ENCODE peak calls at places on chromosomes 1 and 21, in ten cellular contexts. D is bronchial epithelial cell, X is astrocyte of the spinal cord, P is kidney epithelial cell, C is endothelial cell, J is neural progenitor cell, O is breast epithelium, H is SK-N-SH, W is Panc1, Y is transverse colon. Q is an unnamed sample.

GRCh38 chr21:37675202-37675801 is 241.0 kb downstream of the KCNJ6 start:
- DNase-seq in D (peak; percentile 17), X (peak; percentile 43), P (no peak), C (peak; percentile 77), J (peak; percentile 84), O (peak; percentile 59), H (peak; percentile 80), W (no peak), Y (peak; percentile 45), Q (no peak)

GRCh38 chr1:199007423-199007822 is 368.6 kb downstream of the PTPRC start:
- DNase-seq in D (peak; percentile 18), X (no peak), P (no peak), C (no peak), J (no peak), O (no peak), H (no peak), W (no peak), Y (no peak), Q (no peak)

GRCh38 chr1:177106614-177107365 is 57.7 kb downstream of the ASTN1 start:
- DNase-seq in D (no peak), X (no peak), P (no peak), C (no peak), J (no peak), O (no peak), H (no peak), W (no peak), Y (no peak), Q (no peak)

GRCh38 chr1:218665216-218665615 is 320.1 kb downstream of the TGFB2 start:
- DNase-seq in D (no peak), X (peak; percentile 84), P (no peak), C (no peak), J (no peak), O (no peak), H (no peak), W (no peak), Y (no peak), Q (no peak)

GRCh38 chr1:19436716-19437476 is 48.4 kb downstream of the CAPZB start:
- DNase-seq in D (peak; percentile 88), X (no peak), P (no peak), C (no peak), J (no peak), O (peak; percentile 73), H (no peak), W (no peak), Y (peak; percentile 86), Q (peak; percentile 15)

GRCh38 chr21:38712076-38712475 is 93.7 kb upstream of the ETS2 start:
- DNase-seq in D (peak; percentile 69), X (peak; percentile 41), P (peak; percentile 12), C (peak; percentile 44), J (peak; percentile 64), O (no peak), H (peak; percentile 36), W (peak; percentile 30), Y (peak; percentile 44), Q (no peak)

GRCh38 chr1:151980287-151981177 is 13.1 kb downstream of the S100A10 start:
- DNase-seq in D (peak; percentile 64), X (peak; percentile 88), P (no peak), C (no peak), J (no peak), O (no peak), H (no peak), W (no peak), Y (peak; percentile 37), Q (no peak)

GRCh38 chr1:63688302-63688701 is 85.5 kb upstream of the ROR1 start:
- DNase-seq in D (no peak), X (peak; percentile 59), P (no peak), C (no peak), J (no peak), O (no peak), H (no peak), W (no peak), Y (no peak), Q (no peak)

GRCh38 chr1:209457618-209458017 is 125.9 kb upstream of the CAMK1G start:
- DNase-seq in D (no peak), X (no peak), P (no peak), C (no peak), J (no peak), O (no peak), H (no peak), W (no peak), Y (no peak), Q (no peak)

GRCh38 chr1:14415396-14415795 is 183.1 kb upstream of the KAZN start:
- DNase-seq in D (no peak), X (no peak), P (no peak), C (peak; percentile 39), J (peak; percentile 50), O (no peak), H (peak; percentile 33), W (no peak), Y (no peak), Q (no peak)
- TF ChIP-seq CTCF in D (no peak), X (peak; percentile 23), P (peak; percentile 20), C (no peak), J (peak; percentile 53), O (no peak), H (no peak), W (peak; percentile 20), Y (no peak), Q (no peak)

DNA sequence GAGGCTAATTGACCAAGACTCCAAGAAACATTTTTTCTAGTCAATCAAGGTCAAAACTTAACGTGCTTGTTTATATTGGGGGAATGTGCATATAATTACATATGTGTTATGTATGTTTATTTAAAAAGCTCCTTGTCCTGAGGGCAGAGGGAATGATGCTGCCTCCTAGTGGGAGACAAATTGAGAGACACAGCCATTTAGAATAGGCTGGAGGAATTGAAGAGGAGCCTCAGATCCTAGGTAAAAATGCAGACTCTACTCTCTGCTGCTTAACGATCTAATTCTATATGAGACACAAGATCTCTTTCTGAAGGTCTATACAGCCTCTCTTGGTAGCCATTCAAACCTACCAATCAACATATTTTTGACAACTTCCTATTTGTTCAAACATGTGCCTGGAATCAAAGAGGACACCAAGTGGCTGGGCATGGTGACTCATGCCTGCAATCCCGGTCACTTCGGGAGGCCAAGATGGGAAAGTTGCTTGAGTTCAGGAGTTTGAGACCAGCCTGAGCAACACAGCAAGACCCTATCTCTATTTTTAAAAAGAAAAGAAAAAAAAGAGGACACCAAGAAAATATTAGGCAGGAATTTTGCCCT is 136.6 kb upstream of the ZNF648 start:
- DNase-seq in D (peak; percentile 57), X (no peak), P (no peak), C (no peak), J (no peak), O (no peak), H (no peak), W (no peak), Y (no peak), Q (no peak)
- TF ChIP-seq CTCF in D (peak; percentile 42), X (peak; percentile 26), P (peak; percentile 12), C (no peak), J (peak; percentile 50), O (no peak), H (no peak), W (peak; percentile 3), Y (peak; percentile 25), Q (peak; percentile 31)

GRCh38 chr1:202207292-202207691 is 13.7 kb downstream of the LGR6 start:
- DNase-seq in D (peak; percentile 32), X (peak; percentile 84), P (peak; percentile 44), C (no peak), J (peak; percentile 45), O (no peak), H (peak; percentile 89), W (no peak), Y (no peak), Q (no peak)
- TF ChIP-seq CTCF in D (no peak), X (peak; percentile 47), P (peak; percentile 55), C (peak; percentile 27), J (peak; percentile 39), O (no peak), H (peak; percentile 55), W (peak; percentile 31), Y (no peak), Q (no peak)

GRCh38 chr1:115543247-115543646 is 98.5 kb upstream of the VANGL1 start:
- DNase-seq in D (no peak), X (no peak), P (no peak), C (no peak), J (no peak), O (no peak), H (no peak), W (no peak), Y (no peak), Q (no peak)
- TF ChIP-seq CTCF in D (no peak), X (no peak), P (no peak), C (no peak), J (no peak), O (no peak), H (peak; percentile 16), W (no peak), Y (no peak), Q (no peak)

Q was measured in PC-9.